ENCODE peak calls at places on chromosomes 6 and 20, in eight cellular contexts. M is breast epithelium, Z is psoas muscle, N is right cardiac atrium, G is adrenal gland, R is SJSA1, B is Peyer's patch, O is tibial artery. Q is an unnamed sample.

GRCh38 chr6:107114872-107115694 is at the start of gene BEND3:
- DNase-seq in M (no peak), Z (peak; percentile 37), N (peak; percentile 52), G (peak; percentile 52), R (no peak), B (peak; percentile 66), O (no peak), Q (peak; percentile 42)

GRCh38 chr20:10172998-10173655 is 45.5 kb upstream of the SNAP25 start:
- DNase-seq in M (no peak), Z (no peak), N (no peak), G (no peak), R (no peak), B (no peak), O (no peak), Q (no peak)

GRCh38 chr20:59824711-59825562 is 108.5 kb downstream of the SYCP2 start:
- DNase-seq in M (peak; percentile 35), Z (no peak), N (no peak), G (no peak), R (no peak), B (no peak), O (no peak), Q (peak; percentile 20)

GRCh38 chr20:59948828-59949720 is 8.9 kb downstream of the FAM217B start:
- DNase-seq in M (no peak), Z (no peak), N (no peak), G (peak; percentile 27), R (no peak), B (no peak), O (no peak), Q (no peak)

GRCh38 chr6:129929433-129929832 is 68.3 kb upstream of the TMEM244 start:
- DNase-seq in M (no peak), Z (no peak), N (no peak), G (peak; percentile 19), R (no peak), B (no peak), O (no peak), Q (no peak)

GRCh38 chr6:1390071-1390804 is 862 bp downstream of the FOXF2 start:
- DNase-seq in M (no peak), Z (no peak), N (peak; percentile 31), G (no peak), R (no peak), B (no peak), O (no peak), Q (no peak)

GRCh38 chr20:50673831-50674825 is 17.2 kb downstream of the RIPOR3 start:
- DNase-seq in M (no peak), Z (no peak), N (no peak), G (no peak), R (no peak), B (no peak), O (no peak), Q (no peak)

GRCh38 chr6:106890447-106890846 is 84.1 kb downstream of the CD24 start:
- DNase-seq in M (no peak), Z (no peak), N (no peak), G (no peak), R (no peak), B (no peak), O (no peak), Q (no peak)

GRCh38 chr6:168528457-168529095 is 87.6 kb downstream of the SMOC2 start:
- DNase-seq in M (no peak), Z (no peak), N (no peak), G (no peak), R (no peak), B (no peak), O (no peak), Q (no peak)

GRCh38 chr6:28770732-28771131 is 153.1 kb downstream of the TRIM27 start:
- DNase-seq in M (no peak), Z (no peak), N (no peak), G (no peak), R (no peak), B (no peak), O (no peak), Q (no peak)

GRCh38 chr6:28771401-28772267 is 152.2 kb downstream of the TRIM27 start:
- DNase-seq in M (no peak), Z (no peak), N (no peak), G (no peak), R (peak; percentile 12), B (no peak), O (no peak), Q (no peak)

GRCh38 chr6:28774292-28775051 is 149.3 kb downstream of the TRIM27 start:
- DNase-seq in M (no peak), Z (no peak), N (no peak), G (no peak), R (peak; percentile 14), B (no peak), O (no peak), Q (no peak)

GRCh38 chr6:28775052-28775376 is 148.8 kb downstream of the TRIM27 start:
- DNase-seq in M (no peak), Z (no peak), N (no peak), G (no peak), R (peak; percentile 15), B (no peak), O (no peak), Q (no peak)

DNA sequence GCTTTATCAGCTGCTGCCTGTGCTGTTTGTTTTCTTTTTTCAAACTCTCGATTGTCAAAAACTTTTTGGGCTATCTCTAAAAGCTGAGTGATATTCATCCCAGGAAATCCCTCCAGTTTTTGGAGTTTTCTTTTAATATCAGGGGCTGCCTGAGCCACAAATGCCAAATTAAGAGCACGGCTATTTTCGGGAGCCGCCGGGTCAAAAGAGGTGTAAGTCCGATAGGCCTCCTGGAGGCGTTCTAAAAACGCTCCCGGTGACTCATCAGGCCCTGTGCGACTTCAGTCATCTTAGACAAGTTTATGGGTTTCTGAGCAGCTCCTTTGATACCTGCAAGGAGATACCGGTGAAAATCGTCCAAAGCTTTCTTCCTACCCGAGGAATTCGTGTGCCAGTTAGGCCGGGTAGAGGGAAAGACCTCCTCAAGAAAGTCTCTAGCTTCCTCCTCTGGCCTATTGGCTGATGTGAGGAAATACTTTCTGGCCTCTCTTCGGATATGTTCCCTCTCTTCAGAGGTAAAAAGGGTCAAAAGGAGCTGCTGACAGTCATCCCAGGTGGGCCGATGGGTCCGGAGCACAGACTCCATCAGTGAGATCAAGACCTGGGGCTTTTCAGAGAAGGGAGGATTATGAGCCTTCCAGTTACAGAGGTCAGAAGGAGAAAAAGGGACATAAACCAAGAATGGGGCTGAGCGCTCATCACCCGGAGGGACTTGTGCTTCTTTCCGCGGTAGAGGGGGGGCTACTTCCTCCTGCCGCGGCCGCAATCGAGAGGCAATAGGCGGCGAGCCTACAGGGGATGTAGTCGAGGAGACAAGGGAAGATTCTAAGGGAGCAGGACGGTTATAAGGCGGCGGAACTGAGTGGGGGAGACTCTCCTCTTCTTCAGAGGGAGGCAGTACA is 151.1 kb downstream of the TRIM27 start:
- DNase-seq in M (no peak), Z (no peak), N (no peak), G (no peak), R (peak; percentile 16), B (no peak), O (no peak), Q (no peak)
- H3K4me3 ChIP-seq in M (no peak overlapping the region), Z (no peak overlapping the region), N (no peak overlapping the region), G (no peak overlapping the region), R (no peak overlapping the region), B (no peak overlapping the region), O (no peak overlapping the region), Q (no peak overlapping the region)

DNA sequence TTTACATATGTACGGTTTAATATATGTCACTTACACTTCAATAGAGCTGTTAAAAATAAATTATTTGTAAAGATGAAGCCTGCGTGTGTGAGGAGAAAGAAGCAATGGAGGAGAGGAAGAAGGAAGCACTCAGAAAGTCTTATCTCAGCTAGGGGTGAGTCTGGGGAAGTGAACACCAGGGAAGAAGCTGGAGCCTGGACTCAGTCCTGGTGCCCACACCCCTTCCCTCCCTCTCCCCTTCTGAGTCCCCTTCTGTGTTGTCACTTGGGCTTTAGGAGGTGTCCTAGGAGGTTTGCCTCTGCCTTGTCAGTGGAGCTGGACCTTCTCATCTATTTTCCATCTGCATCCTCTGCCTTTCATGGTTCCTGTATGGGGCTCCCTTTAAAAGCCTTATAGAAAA is 1.9 kb downstream of the SIRPB2 start:
- DNase-seq in M (no peak), Z (no peak), N (no peak), G (no peak), R (no peak), B (no peak), O (no peak), Q (no peak)
- H3K4me1 ChIP-seq in M (no peaks in the 10 kb centered on the region), Z (no peaks in the 10 kb centered on the region), N (no peaks in the 10 kb centered on the region), G (no peaks in the 10 kb centered on the region), R (peaks cover 5% of the 10 kb centered on the region), B (no peaks in the 10 kb centered on the region), O (no peaks in the 10 kb centered on the region), Q (no peaks in the 10 kb centered on the region)

DNA sequence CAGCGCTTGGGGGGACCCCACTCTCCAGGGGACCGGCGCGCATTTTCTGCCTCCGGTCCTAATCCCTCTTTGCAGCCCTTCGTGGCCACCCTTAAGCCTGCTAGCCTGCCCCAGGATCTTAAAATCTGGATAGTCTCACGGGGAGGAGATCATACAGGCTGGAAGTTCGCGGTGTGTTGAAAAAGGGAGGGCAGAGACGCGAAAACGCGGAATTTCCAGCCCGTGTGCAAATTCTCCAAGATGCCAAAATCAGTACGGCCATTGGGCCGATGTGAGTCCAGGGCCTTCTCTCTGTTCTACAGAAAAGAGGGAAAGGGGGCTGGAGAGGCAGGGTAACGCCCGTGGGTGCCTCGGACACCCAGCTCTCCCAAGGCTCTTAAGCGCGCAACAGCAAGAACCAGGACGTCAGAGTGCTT is 9.4 kb downstream of the NR2E1 start:
- DNase-seq in M (no peak), Z (no peak), N (no peak), G (no peak), R (no peak), B (no peak), O (no peak), Q (no peak)
- H3K4me3 ChIP-seq in M (peak overlapping the region; percentile 43), Z (peak overlapping the region; percentile 41), N (no peak overlapping the region), G (no peak overlapping the region), R (no peak overlapping the region), B (peak overlapping the region; percentile 49), O (no peak overlapping the region), Q (no peak overlapping the region)

GRCh38 chr6:111802720-111803119 is 70.5 kb downstream of the FYN start:
- DNase-seq in M (no peak), Z (no peak), N (no peak), G (no peak), R (no peak), B (no peak), O (no peak), Q (no peak)

GRCh38 chr6:111799576-111800467 is 73.4 kb downstream of the FYN start:
- DNase-seq in M (no peak), Z (no peak), N (no peak), G (no peak), R (no peak), B (no peak), O (no peak), Q (no peak)

GRCh38 chr6:111798281-111798725 is 74.9 kb downstream of the FYN start:
- DNase-seq in M (no peak), Z (no peak), N (no peak), G (no peak), R (no peak), B (no peak), O (no peak), Q (no peak)

GRCh38 chr6:111800468-111800760 is 72.8 kb downstream of the FYN start:
- DNase-seq in M (no peak), Z (no peak), N (no peak), G (no peak), R (no peak), B (no peak), O (no peak), Q (no peak)

DNA sequence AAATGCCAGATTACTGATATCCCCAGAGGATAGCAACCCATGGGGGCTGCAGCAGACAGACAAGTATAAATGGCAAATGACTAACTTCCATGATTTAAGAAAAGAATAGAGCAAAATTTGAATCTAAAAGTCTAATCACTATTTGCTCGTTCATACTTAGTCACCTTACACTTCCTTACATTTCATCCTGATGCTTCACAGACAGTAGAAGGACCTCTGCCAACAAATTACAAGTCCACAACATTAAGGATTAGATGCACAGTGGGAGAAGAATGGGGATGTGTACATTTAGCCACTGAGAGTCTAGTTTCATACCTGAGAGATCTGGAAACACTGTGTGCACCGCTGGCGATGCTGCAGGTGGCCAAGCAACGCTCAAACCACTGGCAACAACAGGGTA is 72.4 kb downstream of the FYN start:
- DNase-seq in M (no peak), Z (no peak), N (no peak), G (no peak), R (no peak), B (no peak), O (no peak), Q (no peak)
- H3K4me1 ChIP-seq in M (no peaks in the 10 kb centered on the region), Z (no peaks in the 10 kb centered on the region), N (peaks cover 10% of the 10 kb centered on the region), G (no peaks in the 10 kb centered on the region), R (peaks cover 36% of the 10 kb centered on the region), B (no peaks in the 10 kb centered on the region), O (no peaks in the 10 kb centered on the region), Q (no peaks in the 10 kb centered on the region)